ENCODE peak calls at places on chromosome 7, in eight cellular contexts. K is prostate gland; S is effector memory CD8-positive, alpha-beta T cell; C is heart left ventricle; Z is HCT116; M is dorsolateral prefrontal cortex; V is stimulated activated CD4-positive, alpha-beta T cell treated with anti-CD3 and anti-CD28 coated beads, Interleukin-4, amount 100 ng/mL, for 1 hour; P is T-helper 1 cell. W is an unnamed sample.

GRCh38 chr7:38054199-38054598 is 123.8 kb upstream of the STARD3NL start:
- DNase-seq in K (no peak), S (no peak), C (no peak), Z (no peak), M (no peak), V (no peak), P (no peak), W (no peak)

GRCh38 chr7:28889290-28889689 is 68.8 kb downstream of the TRIL start:
- DNase-seq in K (no peak), S (no peak), C (no peak), Z (no peak), M (no peak), V (no peak), P (no peak), W (no peak)

GRCh38 chr7:108178393-108178792 is 48.2 kb upstream of the LAMB4 start:
- DNase-seq in K (no peak), S (no peak), C (no peak), Z (no peak), M (no peak), V (no peak), P (no peak), W (no peak)

GRCh38 chr7:88200793-88201192 is 19.0 kb downstream of the SRI start:
- DNase-seq in K (no peak), S (no peak), C (no peak), Z (no peak), M (no peak), V (no peak), P (no peak), W (no peak)

GRCh38 chr7:157976406-157976805 is 611.2 kb downstream of the PTPRN2 start:
- DNase-seq in K (no peak), S (no peak), C (no peak), Z (no peak), M (no peak), V (no peak), P (no peak), W (no peak)

GRCh38 chr7:123398931-123399330 is 135.5 kb downstream of the IQUB start:
- DNase-seq in K (no peak), S (no peak), C (no peak), Z (no peak), M (no peak), V (no peak), P (no peak), W (no peak)

GRCh38 chr7:82945056-82945455 is 217.6 kb downstream of the PCLO start:
- DNase-seq in K (no peak), S (no peak), C (no peak), Z (no peak), M (no peak), V (no peak), P (no peak), W (no peak)

GRCh38 chr7:103637726-103638125 is 191.7 kb upstream of the SLC26A5 start:
- DNase-seq in K (no peak), S (no peak), C (no peak), Z (no peak), M (no peak), V (no peak), P (no peak), W (no peak)

W was measured in amniotic epithelial cell.